ENCODE peak calls at places on chromosomes 6 and 20, in five cellular contexts. X, K, Y, N and I are unnamed samples.

GRCh38 chr6:138396709-138397108 is 7.3 kb upstream of the HEBP2 start:
- DNase-seq in X (no peak), K (no peak), Y (no peak), N (no peak), I (no peak)

GRCh38 chr6:15089569-15090144 is 156.2 kb upstream of the JARID2 start:
- DNase-seq in X (no peak), K (no peak), Y (no peak), N (no peak), I (no peak)

GRCh38 chr20:13068336-13068735 is 59.6 kb downstream of the SPTLC3 start:
- DNase-seq in X (no peak), K (no peak), Y (no peak), N (no peak), I (no peak)

GRCh38 chr6:47405273-47405672 is 72.3 kb upstream of the CD2AP start:
- DNase-seq in X (no peak), K (no peak), Y (no peak), N (no peak), I (no peak)

GRCh38 chr6:34514593-34515472 is 41.3 kb downstream of the SPDEF start:
- DNase-seq in X (peak), K (peak), Y (peak), N (peak), I (peak)

GRCh38 chr6:139337830-139338229 is 36.6 kb downstream of the CITED2 start:
- DNase-seq in X (no peak), K (no peak), Y (no peak), N (no peak), I (no peak)

GRCh38 chr20:2521369-2522305 is 12.9 kb upstream of the ZNF343 start:
- DNase-seq in X (peak), K (peak), Y (no peak), N (peak), I (no peak)

GRCh38 chr6:100488231-100488630 is 23.5 kb upstream of the SIM1 start:
- DNase-seq in X (no peak), K (peak), Y (no peak), N (peak), I (no peak)

GRCh38 chr6:150409576-150410066 is 40.8 kb downstream of the IYD start:
- DNase-seq in X (no peak), K (peak), Y (no peak), N (peak), I (no peak)

GRCh38 chr20:57332105-57333089 is 2.8 kb downstream of the SPO11 start:
- DNase-seq in X (no peak), K (no peak), Y (no peak), N (no peak), I (no peak)
- TF ChIP-seq CTCF in X (no peak), K (peak), Y (peak), N (no peak), I (peak)

GRCh38 chr6:129860901-129861665 is at the start of gene TMEM244:
- DNase-seq in X (peak), K (peak), Y (peak), N (no peak), I (no peak)
- H3K4me3 ChIP-seq in X (peak), K (no peak), Y (peak), N (no peak), I (peak)

GRCh38 chr6:147651249-147652063 is 143.0 kb downstream of the SAMD5 start:
- DNase-seq in X (peak), K (peak), Y (peak), N (peak), I (no peak)
- TF ChIP-seq CTCF in X (no peak), K (peak), Y (no peak), N (peak), I (peak)

DNA sequence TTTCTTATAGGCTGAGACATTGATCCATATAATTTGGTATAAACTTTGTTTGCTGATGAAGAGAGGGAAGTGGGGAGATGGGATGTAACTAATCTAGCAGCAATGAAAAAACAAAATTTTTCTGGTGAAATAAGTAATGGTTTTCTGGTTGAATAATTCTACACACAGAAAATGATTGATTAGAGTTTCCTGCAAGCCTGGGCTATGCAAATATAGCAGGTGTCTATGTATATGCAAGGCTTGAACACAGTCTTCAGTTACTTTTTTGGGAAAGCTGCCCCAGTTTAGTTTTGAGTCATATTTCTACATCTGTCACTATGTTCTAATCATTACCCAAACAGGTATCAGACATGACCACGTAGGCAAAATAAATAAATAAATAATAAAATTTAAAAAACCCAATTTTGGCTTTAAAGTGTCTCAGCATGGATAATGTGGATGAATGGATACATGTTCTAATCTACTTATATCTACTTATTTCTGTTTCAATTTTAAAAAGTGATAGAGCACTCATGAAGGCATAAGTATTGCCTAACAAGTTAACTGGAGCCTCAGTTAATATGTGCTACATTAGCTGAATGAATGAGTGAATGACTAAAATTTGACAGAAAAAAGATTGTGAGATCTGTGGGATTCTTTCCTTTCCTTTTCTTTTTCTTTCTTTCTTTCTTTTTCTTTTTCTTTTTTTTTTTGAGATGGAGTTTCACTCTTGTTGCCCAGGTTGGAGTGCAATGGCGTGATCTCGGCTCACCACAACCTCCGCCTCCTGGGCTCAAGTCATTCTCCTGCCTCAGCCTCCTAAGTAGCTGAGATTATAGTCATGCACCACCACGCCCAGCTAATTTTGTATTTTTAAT is 37.2 kb upstream of the TFB1M start:
- DNase-seq in X (no peak), K (no peak), Y (no peak), N (no peak), I (no peak)
- H3K4me3 ChIP-seq in X (no peak), K (no peak), Y (no peak), N (no peak), I (no peak)

GRCh38 chr6:169340395-169340794 is 86.7 kb upstream of the THBS2 start:
- DNase-seq in X (peak), K (no peak), Y (no peak), N (no peak), I (no peak)
- TF ChIP-seq CTCF in X (no peak), K (no peak), Y (no peak), N (no peak), I (no peak)

DNA sequence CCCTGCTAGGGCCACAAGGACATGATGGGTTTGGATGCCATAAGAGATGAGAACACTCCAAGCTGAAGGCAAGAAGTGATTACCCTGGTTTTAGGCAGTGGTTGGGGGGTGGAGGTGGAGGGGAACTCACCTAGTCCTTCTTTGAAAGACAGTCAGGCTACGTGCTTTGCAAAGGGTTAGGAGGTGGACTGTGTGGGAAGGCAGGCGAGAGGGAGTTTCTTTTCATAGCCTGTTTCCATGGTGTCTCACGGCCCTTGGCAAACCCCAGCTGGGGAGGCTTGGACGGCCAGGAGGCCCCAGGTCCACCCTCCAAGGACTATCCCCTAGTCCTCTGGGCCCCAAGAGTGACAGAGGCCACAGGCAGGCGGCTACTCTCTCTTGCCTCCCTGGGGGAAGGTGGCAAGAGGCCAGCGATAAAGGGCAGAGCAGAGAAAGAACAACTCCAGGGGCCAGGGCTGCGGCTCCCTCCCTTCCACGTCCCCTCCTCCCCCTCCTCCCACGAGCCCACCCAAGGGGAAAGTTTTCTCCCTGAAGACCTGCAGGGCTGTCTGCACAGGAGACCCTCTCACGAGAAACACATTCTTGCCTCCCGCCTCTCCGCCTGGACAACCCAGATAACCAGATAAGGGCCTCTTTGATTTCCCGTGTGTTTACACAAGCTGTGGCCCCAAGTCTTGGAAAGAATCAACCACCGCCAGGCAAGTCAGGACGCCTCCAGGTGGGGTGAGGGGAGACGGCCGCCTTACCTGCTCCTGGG is 74.4 kb downstream of the NOL4L start:
- DNase-seq in X (no peak), K (peak), Y (no peak), N (no peak), I (no peak)
- H3K4me3 ChIP-seq in X (no peak), K (no peak), Y (no peak), N (no peak), I (no peak)

GRCh38 chr6:8825726-8826125 is 390.4 kb upstream of the SLC35B3 start:
- DNase-seq in X (no peak), K (no peak), Y (no peak), N (no peak), I (no peak)

GRCh38 chr6:8829296-8829695 is 394.0 kb upstream of the SLC35B3 start:
- DNase-seq in X (no peak), K (no peak), Y (no peak), N (no peak), I (no peak)

GRCh38 chr6:8831366-8832152 is 396.2 kb upstream of the SLC35B3 start:
- DNase-seq in X (no peak), K (no peak), Y (no peak), N (no peak), I (no peak)

GRCh38 chr6:8830794-8831193 is 395.4 kb upstream of the SLC35B3 start:
- DNase-seq in X (no peak), K (no peak), Y (no peak), N (no peak), I (no peak)

DNA sequence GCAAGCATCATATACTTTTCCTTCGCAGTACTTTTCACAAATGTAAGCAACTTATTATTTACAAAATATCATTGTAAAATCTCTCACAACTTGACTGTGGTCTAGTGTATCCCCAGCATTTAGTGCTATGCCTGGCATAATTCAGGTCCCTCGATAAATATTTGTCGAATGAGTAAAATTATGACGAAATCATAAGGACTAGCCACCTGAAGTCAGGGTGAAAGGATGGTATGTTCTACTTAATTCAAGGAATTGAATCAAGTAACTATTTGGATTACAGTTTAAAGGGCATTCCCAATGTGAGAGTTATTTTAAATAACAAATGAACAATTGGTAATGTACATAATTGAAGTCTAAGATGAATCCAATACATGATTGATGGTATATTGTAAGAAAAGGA is 393.0 kb upstream of the SLC35B3 start:
- DNase-seq in X (no peak), K (no peak), Y (no peak), N (no peak), I (no peak)
- TF ChIP-seq CTCF in X (no peak), K (no peak), Y (no peak), N (no peak), I (no peak)

GRCh38 chr6:46129634-46130505 is at the start of gene ENPP4:
- DNase-seq in X (peak), K (peak), Y (peak), N (peak), I (peak)
- H3K4me3 ChIP-seq in X (peak), K (peak), Y (peak), N (peak), I (peak)

GRCh38 chr6:168119539-168119938 is 40.5 kb upstream of the FRMD1 start:
- DNase-seq in X (no peak), K (no peak), Y (no peak), N (no peak), I (no peak)

GRCh38 chr6:168116446-168116974 is 37.5 kb upstream of the FRMD1 start:
- DNase-seq in X (no peak), K (no peak), Y (no peak), N (no peak), I (no peak)

GRCh38 chr6:168118935-168119334 is 39.9 kb upstream of the FRMD1 start:
- DNase-seq in X (no peak), K (no peak), Y (no peak), N (no peak), I (no peak)

GRCh38 chr6:168116975-168117899 is 38.2 kb upstream of the FRMD1 start:
- DNase-seq in X (no peak), K (peak), Y (no peak), N (peak), I (no peak)

GRCh38 chr6:168117942-168118341 is 38.9 kb upstream of the FRMD1 start:
- DNase-seq in X (no peak), K (peak), Y (no peak), N (peak), I (no peak)
- TF ChIP-seq CTCF in X (peak), K (peak), Y (peak), N (peak), I (peak)

GRCh38 chr20:63831696-63832686 is 927 bp upstream of the ZBTB46 start:
- DNase-seq in X (peak), K (peak), Y (no peak), N (peak), I (no peak)
- H3K4me3 ChIP-seq in X (no peak), K (peak), Y (no peak), N (peak), I (no peak)